ENCODE peak calls at places on chromosome 3, in ten cellular contexts. C, B, V, U, P, Q, E, D, S and I are unnamed samples.

GRCh38 chr3:10432156-10432845 is 73.1 kb downstream of the ATP2B2 start:
- DNase-seq in C (no peak), B (no peak), V (no peak), U (no peak), P (no peak), Q (no peak), E (no peak), D (no peak), S (no peak), I (no peak)

GRCh38 chr3:156610154-156610553 is 55.2 kb upstream of the SSR3 start:
- DNase-seq in C (no peak), B (no peak), V (no peak), U (no peak), P (no peak), Q (no peak), E (no peak), D (no peak), S (no peak), I (no peak)

GRCh38 chr3:111582114-111582461 is 13.1 kb downstream of the ZBED2 start:
- DNase-seq in C (peak), B (no peak), V (no peak), U (no peak), P (no peak), Q (peak), E (no peak), D (peak), S (peak), I (no peak)

GRCh38 chr3:159634414-159634813 is 354.2 kb upstream of the IL12A start:
- DNase-seq in C (peak), B (no peak), V (no peak), U (no peak), P (no peak), Q (no peak), E (no peak), D (no peak), S (peak), I (no peak)

GRCh38 chr3:28053759-28054158 is 187.7 kb upstream of the CMC1 start:
- DNase-seq in C (peak), B (no peak), V (no peak), U (no peak), P (no peak), Q (peak), E (no peak), D (no peak), S (peak), I (no peak)

GRCh38 chr3:134371542-134372324 is 2.5 kb downstream of the AMOTL2 start:
- DNase-seq in C (no peak), B (no peak), V (no peak), U (no peak), P (no peak), Q (no peak), E (no peak), D (peak), S (peak), I (no peak)

GRCh38 chr3:136336329-136337100 is 86.4 kb downstream of the PCCB start:
- DNase-seq in C (peak), B (no peak), V (no peak), U (no peak), P (no peak), Q (peak), E (no peak), D (no peak), S (no peak), I (no peak)

GRCh38 chr3:4841225-4841624 is 138.0 kb upstream of the BHLHE40 start:
- DNase-seq in C (no peak), B (no peak), V (no peak), U (no peak), P (no peak), Q (no peak), E (no peak), D (no peak), S (peak), I (no peak)

GRCh38 chr3:42014443-42014945 is 52.6 kb upstream of the ULK4 start:
- DNase-seq in C (peak), B (no peak), V (no peak), U (no peak), P (no peak), Q (no peak), E (no peak), D (peak), S (no peak), I (no peak)

GRCh38 chr3:172448661-172449467 is 608 bp upstream of the GHSR start:
- DNase-seq in C (no peak), B (no peak), V (no peak), U (no peak), P (no peak), Q (no peak), E (no peak), D (peak), S (no peak), I (no peak)

GRCh38 chr3:40901298-40901697 is 298.0 kb upstream of the CTNNB1 start:
- DNase-seq in C (no peak), B (no peak), V (no peak), U (no peak), P (no peak), Q (no peak), E (no peak), D (peak), S (no peak), I (no peak)

GRCh38 chr3:180329847-180330246 is 272.1 kb upstream of the TTC14 start:
- DNase-seq in C (no peak), B (no peak), V (no peak), U (no peak), P (no peak), Q (no peak), E (no peak), D (no peak), S (no peak), I (no peak)

GRCh38 chr3:111577798-111578685 is 17.1 kb downstream of the ZBED2 start:
- DNase-seq in C (peak), B (no peak), V (peak), U (no peak), P (no peak), Q (peak), E (no peak), D (peak), S (peak), I (no peak)

GRCh38 chr3:123847209-123847608 is 36.9 kb downstream of the MYLK start:
- DNase-seq in C (no peak), B (no peak), V (no peak), U (no peak), P (no peak), Q (no peak), E (no peak), D (no peak), S (no peak), I (no peak)

GRCh38 chr3:194237110-194237509 is 101.2 kb downstream of the HES1 start:
- DNase-seq in C (no peak), B (no peak), V (no peak), U (no peak), P (no peak), Q (no peak), E (no peak), D (no peak), S (no peak), I (no peak)

GRCh38 chr3:65953301-65953812 is 85.4 kb downstream of the MAGI1 start:
- DNase-seq in C (no peak), B (no peak), V (peak), U (no peak), P (no peak), Q (no peak), E (no peak), D (peak), S (no peak), I (no peak)

GRCh38 chr3:83248454-83248853 is 1487.0 kb upstream of the GBE1 start:
- DNase-seq in C (no peak), B (no peak), V (no peak), U (no peak), P (no peak), Q (no peak), E (no peak), D (no peak), S (no peak), I (no peak)

GRCh38 chr3:152071924-152072323 is 196.8 kb upstream of the MBNL1 start:
- DNase-seq in C (peak), B (no peak), V (peak), U (no peak), P (no peak), Q (peak), E (no peak), D (peak), S (peak), I (no peak)

GRCh38 chr3:187896664-187897063 is 151.4 kb upstream of the BCL6 start:
- DNase-seq in C (no peak), B (no peak), V (no peak), U (no peak), P (no peak), Q (no peak), E (no peak), D (no peak), S (no peak), I (no peak)

GRCh38 chr3:13894812-13895154 is 14.9 kb upstream of the WNT7A start:
- DNase-seq in C (no peak), B (no peak), V (no peak), U (no peak), P (no peak), Q (no peak), E (no peak), D (no peak), S (no peak), I (no peak)

GRCh38 chr3:190101320-190102117 is 19.2 kb downstream of the P3H2 start:
- DNase-seq in C (no peak), B (no peak), V (no peak), U (no peak), P (peak), Q (peak), E (no peak), D (no peak), S (peak), I (no peak)

GRCh38 chr3:48432411-48433371 is 2.8 kb upstream of the PLXNB1 start:
- DNase-seq in C (no peak), B (no peak), V (peak), U (peak), P (no peak), Q (no peak), E (no peak), D (peak), S (no peak), I (no peak)

GRCh38 chr3:114093596-114093995 is 37.1 kb downstream of the QTRT2 start:
- DNase-seq in C (peak), B (no peak), V (no peak), U (peak), P (no peak), Q (peak), E (no peak), D (no peak), S (peak), I (peak)

GRCh38 chr3:64184621-64185020 is 40.6 kb downstream of the PRICKLE2 start:
- DNase-seq in C (peak), B (no peak), V (no peak), U (no peak), P (no peak), Q (no peak), E (no peak), D (no peak), S (no peak), I (no peak)

GRCh38 chr3:41111011-41111410 is 88.3 kb upstream of the CTNNB1 start:
- DNase-seq in C (no peak), B (no peak), V (no peak), U (no peak), P (no peak), Q (no peak), E (no peak), D (no peak), S (no peak), I (no peak)